ENCODE peak calls at places on chromosomes 6 and 20, in ten cellular contexts. T is colonic mucosa; H is activated CD8-positive, alpha-beta T cell treated with anti-CD3 and anti-CD28 coated beads for 36 hours; E is spleen; M is RWPE1; X is nephron progenitor cell; G is tibial nerve; A is choroid plexus epithelial cell; J is BJ; Q is CD8-positive, alpha-beta T cell. D is an unnamed sample.
A peak's percentile ranks its signal among the peaks of the same experiment; 100 is the strongest.

GRCh38 chr20:19966840-19967239 is 50.3 kb upstream of the NAA20 start:
- DNase-seq in T (no peak), H (no peak), E (no peak), M (no peak), X (no peak), G (no peak), A (no peak), J (no peak), Q (no peak), D (no peak)

GRCh38 chr6:17935188-17936149 is 52.0 kb downstream of the KIF13A start:
- DNase-seq in T (no peak), H (no peak), E (no peak), M (no peak), X (no peak), G (no peak), A (no peak), J (no peak), Q (no peak), D (no peak)

GRCh38 chr6:151379933-151380847 is 11.2 kb downstream of the ZBTB2 start:
- DNase-seq in T (no peak), H (peak; percentile 34), E (no peak), M (no peak), X (no peak), G (no peak), A (no peak), J (no peak), Q (no peak), D (peak; percentile 30)

GRCh38 chr20:25065044-25065624 is 7.2 kb upstream of the ACSS1 start:
- DNase-seq in T (no peak), H (no peak), E (peak; percentile 77), M (no peak), X (no peak), G (no peak), A (no peak), J (no peak), Q (no peak), D (no peak)

GRCh38 chr6:152244998-152245630 is 392.0 kb downstream of the SYNE1 start:
- DNase-seq in T (no peak), H (no peak), E (no peak), M (no peak), X (no peak), G (no peak), A (peak; percentile 43), J (no peak), Q (no peak), D (no peak)

GRCh38 chr20:12171927-12172581 is 254.4 kb downstream of the BTBD3 start:
- DNase-seq in T (no peak), H (no peak), E (no peak), M (no peak), X (no peak), G (no peak), A (peak; percentile 87), J (no peak), Q (no peak), D (no peak)

GRCh38 chr6:112031956-112032355 is 21.9 kb upstream of the CCN6 start:
- DNase-seq in T (no peak), H (no peak), E (no peak), M (no peak), X (no peak), G (no peak), A (no peak), J (no peak), Q (no peak), D (no peak)

GRCh38 chr6:166849762-166850181 is 106.6 kb downstream of the RNASET2 start:
- DNase-seq in T (no peak), H (no peak), E (no peak), M (no peak), X (no peak), G (no peak), A (no peak), J (no peak), Q (no peak), D (no peak)

GRCh38 chr6:34709386-34709785 is 12.8 kb upstream of the ILRUN start:
- DNase-seq in T (no peak), H (no peak), E (peak; percentile 80), M (no peak), X (no peak), G (no peak), A (peak; percentile 62), J (no peak), Q (no peak), D (no peak)

GRCh38 chr20:52532674-52533073 is 341.1 kb upstream of the ZFP64 start:
- DNase-seq in T (no peak), H (no peak), E (no peak), M (no peak), X (no peak), G (no peak), A (no peak), J (no peak), Q (no peak), D (no peak)

GRCh38 chr20:32839227-32839981 is 19.3 kb upstream of the EFCAB8 start:
- DNase-seq in T (no peak), H (no peak), E (no peak), M (no peak), X (no peak), G (no peak), A (no peak), J (no peak), Q (no peak), D (no peak)

GRCh38 chr6:142726616-142727015 is 218.4 kb downstream of the HIVEP2 start:
- DNase-seq in T (no peak), H (no peak), E (no peak), M (no peak), X (no peak), G (no peak), A (no peak), J (no peak), Q (no peak), D (no peak)

GRCh38 chr6:21157186-21157929 is 436.2 kb upstream of the SOX4 start:
- DNase-seq in T (no peak), H (no peak), E (no peak), M (no peak), X (no peak), G (no peak), A (no peak), J (no peak), Q (no peak), D (no peak)

GRCh38 chr6:139161817-139162284 is 27.0 kb downstream of the HECA start:
- DNase-seq in T (no peak), H (peak; percentile 85), E (no peak), M (no peak), X (no peak), G (no peak), A (no peak), J (no peak), Q (no peak), D (no peak)

GRCh38 chr6:144346719-144347446 is 61.7 kb downstream of the UTRN start:
- DNase-seq in T (no peak), H (no peak), E (no peak), M (peak; percentile 80), X (no peak), G (no peak), A (peak; percentile 71), J (no peak), Q (no peak), D (no peak)

DNA sequence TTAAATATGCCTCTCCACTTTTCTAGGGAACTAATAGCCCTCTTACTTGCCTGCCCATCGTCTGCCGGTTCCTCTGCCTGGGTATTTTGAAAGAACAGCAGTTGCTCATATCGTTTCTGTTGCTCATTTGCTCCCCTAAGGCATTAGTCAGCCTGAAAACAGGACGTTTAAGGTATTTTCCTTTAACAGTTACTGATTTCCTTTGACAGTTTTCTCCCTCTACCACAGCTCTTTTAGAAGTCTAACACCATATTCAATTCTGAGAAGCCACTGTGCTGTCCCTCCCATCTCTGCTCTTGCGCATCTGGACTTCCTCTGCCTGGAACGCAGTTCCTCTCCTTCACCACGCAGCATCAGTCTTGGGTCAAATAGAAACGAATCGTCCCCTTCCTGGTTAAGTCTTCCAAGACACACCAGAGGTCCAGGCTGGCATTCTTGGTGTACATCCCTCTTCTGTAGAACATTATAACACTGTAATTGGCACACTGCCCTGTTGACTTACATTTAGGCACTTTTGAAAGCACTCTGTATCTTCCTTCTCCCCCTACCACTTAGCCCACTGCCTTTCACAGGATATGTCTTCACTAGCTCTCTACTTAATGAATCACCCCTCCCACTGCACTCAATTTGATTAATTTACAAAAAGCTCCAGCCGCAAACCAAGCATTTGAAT is 141.0 kb upstream of the CARMIL1 start:
- DNase-seq in T (peak; percentile 61), H (peak; percentile 82), E (peak; percentile 81), M (peak; percentile 35), X (no peak), G (peak; percentile 69), A (peak; percentile 82), J (peak; percentile 53), Q (peak; percentile 8), D (peak; percentile 57)
- TF ChIP-seq CTCF in T (no peak), H (peak; percentile 21), E (peak; percentile 48), M (peak; percentile 36), X (no peak), G (no peak), A (peak; percentile 48), J (peak; percentile 50), Q (no peak), D (no peak)

GRCh38 chr6:55886185-55886836 is 10.9 kb upstream of the BMP5 start:
- DNase-seq in T (no peak), H (no peak), E (no peak), M (no peak), X (no peak), G (no peak), A (peak; percentile 57), J (no peak), Q (no peak), D (no peak)
- TF ChIP-seq CTCF in T (peak; percentile 15), H (no peak), E (no peak), M (peak; percentile 40), X (peak; percentile 55), G (peak; percentile 23), A (peak; percentile 39), J (peak; percentile 33), Q (no peak), D (no peak)

DNA sequence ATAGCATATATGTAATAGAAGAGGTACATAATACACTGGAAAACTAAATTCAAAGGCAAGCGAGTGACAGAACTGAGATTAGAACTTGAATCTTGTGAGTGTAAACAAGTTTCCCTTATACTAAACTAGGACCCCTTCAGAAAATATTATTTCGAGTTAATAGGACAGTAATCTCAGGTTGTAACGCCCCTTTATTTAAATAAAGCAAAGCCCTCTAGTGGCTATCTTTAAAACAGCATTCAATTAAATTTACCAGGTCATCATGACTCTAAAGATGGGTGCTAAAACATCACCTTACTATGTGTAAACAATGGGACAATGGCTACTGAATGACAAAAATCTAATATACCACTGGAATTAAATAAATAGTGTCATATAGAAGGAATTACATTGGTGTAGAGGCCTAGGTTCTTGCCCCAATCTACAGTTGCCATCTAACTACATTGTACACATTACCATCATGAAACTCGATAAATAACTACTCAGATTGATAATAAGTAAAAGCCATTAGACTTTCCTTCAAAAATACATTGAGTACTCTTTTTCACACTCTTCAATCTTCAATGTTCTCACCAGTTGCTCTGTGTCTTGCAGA is 255.4 kb upstream of the IRAK1BP1 start:
- DNase-seq in T (no peak), H (no peak), E (no peak), M (peak; percentile 52), X (no peak), G (no peak), A (peak; percentile 54), J (no peak), Q (no peak), D (no peak)
- TF ChIP-seq CTCF in T (peak; percentile 66), H (peak; percentile 54), E (no peak), M (peak; percentile 68), X (peak; percentile 62), G (peak; percentile 21), A (peak; percentile 62), J (peak; percentile 66), Q (peak; percentile 23), D (no peak)

DNA sequence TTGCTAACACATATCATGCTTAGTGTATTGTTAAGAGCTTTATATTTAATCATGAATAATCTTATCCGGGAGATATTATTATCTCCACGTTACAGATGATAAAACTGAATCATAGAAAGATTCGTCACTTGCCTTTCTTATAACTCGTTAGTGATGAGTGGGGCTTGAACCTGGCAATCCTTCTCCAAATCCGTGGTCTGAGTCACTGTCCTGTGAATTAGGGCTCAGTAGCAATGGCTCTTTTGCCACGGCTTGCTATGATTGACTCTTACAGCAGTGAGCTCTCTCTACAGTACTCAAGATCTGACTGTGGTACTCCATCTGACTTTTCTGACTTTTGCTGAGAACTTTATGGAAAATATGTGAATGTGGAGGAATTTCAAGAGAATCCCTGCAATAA is 246.9 kb downstream of the PACRG start:
- DNase-seq in T (no peak), H (no peak), E (no peak), M (no peak), X (no peak), G (no peak), A (no peak), J (no peak), Q (no peak), D (no peak)
- TF ChIP-seq CTCF in T (no peak), H (no peak), E (no peak), M (no peak), X (no peak), G (no peak), A (no peak), J (no peak), Q (no peak), D (no peak)